ENCODE peak calls at places on chromosomes 1 and 21, in seven cellular contexts. A is mesenchymal stem cell, N is neuronal stem cell, Y is IMR-90, C is H1, J is H9, U is trophoblast cell. Z is an unnamed sample.

GRCh38 chr1:234154320-234155251 is 218.7 kb upstream of the COA6 start:
- DNase-seq in A (peak; percentile 68), N (peak; percentile 78), Y (peak; percentile 73), C (no peak), J (peak; percentile 51), U (peak; percentile 93), Z (peak; percentile 95)

GRCh38 chr1:192795913-192796312 is 12.9 kb upstream of the RGS2 start:
- DNase-seq in A (no peak), N (no peak), Y (no peak), C (no peak), J (no peak), U (no peak), Z (no peak)

GRCh38 chr1:43549921-43550597 is 19.4 kb downstream of the PTPRF start:
- DNase-seq in A (no peak), N (peak; percentile 56), Y (no peak), C (peak; percentile 88), J (peak; percentile 99), U (peak; percentile 93), Z (peak; percentile 97)

GRCh38 chr21:35172231-35172630 is 123.1 kb upstream of the RUNX1 start:
- DNase-seq in A (no peak), N (no peak), Y (no peak), C (no peak), J (no peak), U (no peak), Z (no peak)

GRCh38 chr1:204077979-204078696 is 5.2 kb downstream of the SOX13 start:
- DNase-seq in A (peak; percentile 32), N (peak; percentile 65), Y (peak; percentile 9), C (peak; percentile 89), J (peak; percentile 92), U (peak; percentile 32), Z (peak; percentile 92)

GRCh38 chr1:201320168-201320842 is 37.0 kb downstream of the PKP1 start:
- DNase-seq in A (no peak), N (no peak), Y (no peak), C (no peak), J (no peak), U (no peak), Z (no peak)

GRCh38 chr1:173527151-173527826 is 50.2 kb downstream of the PRDX6 start:
- DNase-seq in A (peak; percentile 41), N (no peak), Y (no peak), C (no peak), J (no peak), U (peak; percentile 99), Z (no peak)

GRCh38 chr1:202998836-202999750 is 8.1 kb upstream of the TMEM183A start:
- DNase-seq in A (peak; percentile 57), N (peak; percentile 45), Y (peak; percentile 52), C (peak; percentile 71), J (peak; percentile 38), U (peak; percentile 91), Z (peak; percentile 35)

GRCh38 chr1:238606457-238606856 is 715.7 kb upstream of the ZP4 start:
- DNase-seq in A (no peak), N (no peak), Y (no peak), C (no peak), J (no peak), U (no peak), Z (no peak)

GRCh38 chr1:209485167-209485566 is 98.3 kb upstream of the CAMK1G start:
- DNase-seq in A (peak; percentile 35), N (no peak), Y (peak; percentile 51), C (no peak), J (no peak), U (no peak), Z (no peak)

GRCh38 chr21:46369520-46370235 is 45.7 kb downstream of the PCNT start:
- DNase-seq in A (no peak), N (no peak), Y (no peak), C (no peak), J (no peak), U (no peak), Z (no peak)

GRCh38 chr1:14323665-14324630 is 274.5 kb upstream of the KAZN start:
- DNase-seq in A (no peak), N (no peak), Y (no peak), C (no peak), J (no peak), U (no peak), Z (no peak)

GRCh38 chr1:201376464-201377374 is 761 bp downstream of the TNNT2 start:
- DNase-seq in A (peak; percentile 55), N (peak; percentile 87), Y (peak; percentile 46), C (peak; percentile 93), J (peak; percentile 92), U (peak; percentile 57), Z (peak; percentile 97)

GRCh38 chr1:230768903-230769570 is 21.8 kb downstream of the CAPN9 start:
- DNase-seq in A (peak; percentile 93), N (no peak), Y (peak; percentile 88), C (no peak), J (no peak), U (peak; percentile 95), Z (peak; percentile 67)

GRCh38 chr1:8705104-8705503 is 112.3 kb downstream of the RERE start:
- DNase-seq in A (no peak), N (no peak), Y (no peak), C (no peak), J (no peak), U (no peak), Z (no peak)

GRCh38 chr1:235239821-235240220 is 78.8 kb upstream of the RBM34 start:
- DNase-seq in A (no peak), N (no peak), Y (no peak), C (no peak), J (no peak), U (peak; percentile 76), Z (peak; percentile 8)
- H2AK5ac ChIP-seq in A (no peak overlapping the region), N (no peak overlapping the region), Y (no peak overlapping the region), C (no peak overlapping the region), J (no peak overlapping the region), U (no peak overlapping the region), Z (no peak overlapping the region)

DNA sequence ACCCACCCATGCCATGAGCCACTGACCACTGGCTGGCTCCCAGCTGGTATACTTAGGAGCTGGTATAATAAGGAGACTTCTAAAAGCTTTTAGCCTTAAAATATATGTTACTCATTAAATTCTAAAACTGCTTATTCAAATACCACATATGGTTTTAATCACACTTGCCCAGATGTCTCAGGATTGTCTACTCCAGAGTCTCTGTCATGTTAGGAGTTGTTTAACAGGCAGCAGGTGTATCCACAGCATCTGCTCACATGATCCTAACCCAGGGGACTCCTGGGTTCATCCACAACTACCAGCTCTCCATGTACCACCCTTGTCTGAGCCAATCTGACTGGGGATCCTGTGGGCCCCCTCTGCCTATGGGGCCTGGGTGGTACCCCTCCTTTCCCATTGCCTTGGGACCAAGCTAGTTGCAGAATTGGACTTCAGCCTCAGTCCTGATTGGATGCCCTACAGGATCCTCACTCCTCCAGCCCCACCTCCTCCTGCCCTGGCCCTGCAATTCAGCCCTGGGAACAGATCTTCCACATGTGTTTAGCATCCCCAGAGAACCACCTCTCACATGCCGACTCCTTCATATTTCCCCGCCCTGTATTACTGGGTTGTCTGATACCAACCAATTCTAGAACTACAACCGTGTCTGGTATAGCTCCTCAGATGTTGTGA is 61.3 kb downstream of the BCAR3 start:
- DNase-seq in A (no peak), N (no peak), Y (peak; percentile 66), C (no peak), J (no peak), U (no peak), Z (no peak)
- H2BK120ac ChIP-seq in A (no peak overlapping the region), N (no peak overlapping the region), Y (no peak overlapping the region), C (no peak overlapping the region), J (no peak overlapping the region), U (peak overlapping the region; percentile 25), Z (no peak overlapping the region)

GRCh38 chr1:91567583-91567982 is 66.9 kb downstream of the CDC7 start:
- DNase-seq in A (no peak), N (no peak), Y (no peak), C (no peak), J (no peak), U (no peak), Z (no peak)

GRCh38 chr1:91572044-91572443 is 71.4 kb downstream of the CDC7 start:
- DNase-seq in A (no peak), N (no peak), Y (no peak), C (no peak), J (no peak), U (no peak), Z (no peak)

GRCh38 chr1:91568261-91568660 is 67.6 kb downstream of the CDC7 start:
- DNase-seq in A (no peak), N (no peak), Y (no peak), C (no peak), J (no peak), U (peak; percentile 91), Z (no peak)

GRCh38 chr1:91570105-91570448 is 69.4 kb downstream of the CDC7 start:
- DNase-seq in A (no peak), N (no peak), Y (no peak), C (no peak), J (no peak), U (no peak), Z (no peak)

GRCh38 chr1:91569411-91570104 is 68.9 kb downstream of the CDC7 start:
- DNase-seq in A (peak; percentile 75), N (no peak), Y (peak; percentile 93), C (no peak), J (no peak), U (peak; percentile 75), Z (no peak)
- H3K27ac ChIP-seq in A (peak overlapping the region; percentile 55), N (no peak overlapping the region), Y (peak overlapping the region; percentile 88), C (no peak overlapping the region), J (no peak overlapping the region), U (no peak overlapping the region), Z (no peak overlapping the region)

DNA sequence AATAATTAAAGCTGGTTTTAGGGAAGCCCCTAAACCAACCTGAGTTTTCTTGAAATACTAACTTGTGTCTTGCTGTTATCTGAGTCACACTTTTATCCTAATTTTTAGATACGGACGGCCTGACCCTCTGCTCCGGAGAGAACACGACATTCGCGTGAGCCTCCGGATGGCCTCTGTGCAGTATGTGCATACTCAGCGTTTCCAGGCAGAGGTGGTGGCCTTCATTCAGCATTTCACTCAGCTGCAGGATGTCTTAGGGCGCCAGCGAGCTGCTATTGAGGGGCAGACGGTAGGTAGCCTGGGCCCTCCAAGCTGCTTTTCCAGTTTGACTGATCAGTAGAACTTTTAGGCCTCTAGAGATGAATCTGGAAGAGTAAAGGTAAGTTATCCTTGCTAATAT is 63.6 kb downstream of the VPS13D start:
- DNase-seq in A (no peak), N (no peak), Y (no peak), C (no peak), J (no peak), U (no peak), Z (no peak)
- H2AK5ac ChIP-seq in A (no peak overlapping the region), N (no peak overlapping the region), Y (no peak overlapping the region), C (no peak overlapping the region), J (no peak overlapping the region), U (no peak overlapping the region), Z (no peak overlapping the region)

DNA sequence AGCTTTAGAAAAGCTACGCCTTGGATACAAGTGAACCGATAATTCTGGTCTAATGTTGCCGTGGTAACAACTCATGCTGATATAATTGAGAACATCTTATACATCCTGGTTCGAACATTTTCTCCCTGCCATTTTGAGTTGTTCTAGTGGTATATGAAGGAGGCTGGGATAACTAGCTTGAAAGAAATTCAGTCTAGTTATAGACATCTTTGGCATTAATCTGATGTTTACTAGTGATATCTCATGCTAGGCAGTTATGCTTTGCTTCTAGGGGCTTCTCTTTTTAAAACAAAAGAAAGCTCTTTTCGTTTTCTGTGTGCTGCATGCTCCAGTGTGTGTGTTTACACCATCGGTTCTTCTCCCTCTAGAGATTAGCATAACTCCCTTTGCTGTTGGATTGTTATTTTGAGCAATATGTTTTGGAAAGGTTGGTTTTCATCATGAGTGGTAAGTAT is 20.5 kb downstream of the PRKACB start:
- DNase-seq in A (no peak), N (no peak), Y (no peak), C (no peak), J (no peak), U (no peak), Z (no peak)
- H2BK120ac ChIP-seq in A (no peak overlapping the region), N (no peak overlapping the region), Y (no peak overlapping the region), C (no peak overlapping the region), J (no peak overlapping the region), U (no peak overlapping the region), Z (no peak overlapping the region)